ENCODE peak calls at places on chromosomes 13 and 19, in six cellular contexts. F is mucosa of descending colon; Q is CD4-positive, alpha-beta T cell; V is neural crest cell; C is NCI-H1105 treated with DMSO at 0.1 percent for 48 hours; L is T-cell. P is an unnamed sample.

GRCh38 chr13:31073859-31074718 is 87.6 kb downstream of the HSPH1 start:
- DNase-seq in F (no peak), Q (no peak), V (no peak), C (no peak), L (no peak), P (no peak)

GRCh38 chr13:44188257-44188656 is 185.4 kb upstream of the SERP2 start:
- DNase-seq in F (no peak), Q (no peak), V (no peak), C (no peak), L (no peak), P (peak; percentile 40)

GRCh38 chr19:5691205-5691929 is 1.3 kb downstream of the RPL36 start:
- DNase-seq in F (peak; percentile 77), Q (no peak), V (no peak), C (peak; percentile 48), L (peak; percentile 21), P (peak; percentile 24)

GRCh38 chr13:29362849-29363604 is 232.5 kb downstream of the SLC7A1 start:
- DNase-seq in F (peak; percentile 24), Q (no peak), V (peak; percentile 52), C (peak; percentile 62), L (peak; percentile 15), P (peak; percentile 46)

GRCh38 chr19:51131780-51132680 is 7.3 kb downstream of the SIGLEC9 start:
- DNase-seq in F (peak; percentile 50), Q (peak; percentile 48), V (no peak), C (no peak), L (peak; percentile 42), P (no peak)

GRCh38 chr19:29379257-29379986 is 146.4 kb upstream of the VSTM2B start:
- DNase-seq in F (no peak), Q (no peak), V (no peak), C (no peak), L (no peak), P (no peak)

GRCh38 chr13:44516771-44517170 is 59.4 kb downstream of the TSC22D1 start:
- DNase-seq in F (peak; percentile 9), Q (no peak), V (no peak), C (no peak), L (no peak), P (no peak)

GRCh38 chr13:43964698-43965097 is 85.0 kb downstream of the LACC1 start:
- DNase-seq in F (no peak), Q (no peak), V (no peak), C (no peak), L (no peak), P (no peak)

GRCh38 chr13:113378825-113379224 is 14.9 kb upstream of the GRTP1 start:
- DNase-seq in F (no peak), Q (no peak), V (no peak), C (no peak), L (no peak), P (no peak)

GRCh38 chr19:34171877-34172660 is at the start of gene LSM14A:
- DNase-seq in F (peak; percentile 95), Q (peak; percentile 88), V (peak; percentile 90), C (peak; percentile 86), L (peak; percentile 85), P (peak; percentile 89)

GRCh38 chr19:15532779-15533521 is 24.6 kb downstream of the CYP4F22 start:
- DNase-seq in F (no peak), Q (no peak), V (no peak), C (peak; percentile 1), L (no peak), P (peak; percentile 13)

GRCh38 chr19:46147791-46148288 is at the start of gene IGFL2:
- DNase-seq in F (no peak), Q (no peak), V (no peak), C (no peak), L (no peak), P (no peak)

GRCh38 chr13:110197041-110197440 is 109.9 kb downstream of the COL4A1 start:
- DNase-seq in F (no peak), Q (no peak), V (no peak), C (no peak), L (no peak), P (peak; percentile 78)

GRCh38 chr13:25902946-25903345 is 148.9 kb downstream of the SHISA2 start:
- DNase-seq in F (no peak), Q (no peak), V (no peak), C (no peak), L (no peak), P (no peak)

GRCh38 chr19:43778651-43779050 is 2.1 kb downstream of the KCNN4 start:
- DNase-seq in F (no peak), Q (no peak), V (no peak), C (peak; percentile 86), L (no peak), P (no peak)

GRCh38 chr13:97892717-97893116 is 60.8 kb upstream of the IPO5 start:
- DNase-seq in F (no peak), Q (no peak), V (no peak), C (no peak), L (no peak), P (peak; percentile 55)